ENCODE peak calls at places on chromosomes 4 and X, in ten cellular contexts. Z, N, J, M, O, H, V, Q, P and T are unnamed samples.

GRCh38 chrX:77347572-77347971 is 99.6 kb upstream of the FGF16 start:
- DNase-seq in Z (no peak), N (no peak), J (no peak), M (peak), O (no peak), H (no peak), V (no peak), Q (peak), P (no peak), T (no peak)

GRCh38 chrX:72545990-72546389 is 26.7 kb downstream of the HDAC8 start:
- DNase-seq in Z (no peak), N (no peak), J (no peak), M (no peak), O (peak), H (peak), V (no peak), Q (peak), P (no peak), T (no peak)

GRCh38 chrX:74351760-74352159 is 47.8 kb downstream of the ZCCHC13 start:
- DNase-seq in Z (no peak), N (no peak), J (no peak), M (peak), O (peak), H (no peak), V (no peak), Q (no peak), P (no peak), T (no peak)

GRCh38 chr4:126071346-126072333 is 756.9 kb downstream of the FAT4 start:
- DNase-seq in Z (peak), N (no peak), J (no peak), M (peak), O (peak), H (peak), V (peak), Q (peak), P (no peak), T (peak)

GRCh38 chrX:154779261-154779660 is 16.6 kb downstream of the DKC1 start:
- DNase-seq in Z (peak), N (no peak), J (no peak), M (peak), O (peak), H (peak), V (peak), Q (peak), P (peak), T (no peak)

GRCh38 chrX:128619490-128619889 is 567.3 kb upstream of the ACTRT1 start:
- DNase-seq in Z (no peak), N (no peak), J (no peak), M (no peak), O (no peak), H (no peak), V (no peak), Q (no peak), P (no peak), T (no peak)

GRCh38 chrX:94901849-94902248 is 1227.8 kb downstream of the FAM133A start:
- DNase-seq in Z (no peak), N (no peak), J (no peak), M (no peak), O (no peak), H (no peak), V (no peak), Q (no peak), P (no peak), T (no peak)

GRCh38 chr4:48227662-48228061 is 42.0 kb downstream of the TEC start:
- DNase-seq in Z (no peak), N (no peak), J (no peak), M (no peak), O (no peak), H (no peak), V (no peak), Q (no peak), P (peak), T (no peak)

GRCh38 chrX:111445485-111445884 is 33.5 kb upstream of the DCX start:
- DNase-seq in Z (peak), N (no peak), J (peak), M (peak), O (peak), H (peak), V (peak), Q (peak), P (peak), T (no peak)

GRCh38 chr4:78951862-78952472 is 12.7 kb upstream of the PAQR3 start:
- DNase-seq in Z (no peak), N (no peak), J (peak), M (peak), O (peak), H (peak), V (no peak), Q (peak), P (peak), T (no peak)

GRCh38 chr4:66157594-66157993 is 487.3 kb upstream of the EPHA5 start:
- DNase-seq in Z (no peak), N (no peak), J (no peak), M (no peak), O (no peak), H (no peak), V (no peak), Q (no peak), P (no peak), T (no peak)

GRCh38 chrX:53045002-53045401 is 3.6 kb upstream of the GPR173 start:
- DNase-seq in Z (no peak), N (no peak), J (no peak), M (no peak), O (no peak), H (no peak), V (no peak), Q (no peak), P (no peak), T (peak)

GRCh38 chrX:135973025-135973547 is 702 bp downstream of the MMGT1 start:
- DNase-seq in Z (no peak), N (no peak), J (peak), M (peak), O (peak), H (peak), V (no peak), Q (peak), P (peak), T (no peak)

GRCh38 chr4:173214231-173214630 is 45.6 kb downstream of the GALNT7 start:
- DNase-seq in Z (no peak), N (no peak), J (no peak), M (no peak), O (no peak), H (no peak), V (no peak), Q (no peak), P (no peak), T (no peak)

GRCh38 chr4:57059890-57060716 is 50.1 kb downstream of the IGFBP7 start:
- DNase-seq in Z (no peak), N (no peak), J (no peak), M (no peak), O (no peak), H (no peak), V (no peak), Q (no peak), P (no peak), T (no peak)

GRCh38 chr4:176406736-176407135 is 87.0 kb downstream of the SPCS3 start:
- DNase-seq in Z (no peak), N (no peak), J (no peak), M (no peak), O (no peak), H (no peak), V (no peak), Q (peak), P (no peak), T (no peak)

GRCh38 chrX:40165861-40166260 is 68.1 kb upstream of the BCOR start:
- DNase-seq in Z (no peak), N (no peak), J (no peak), M (no peak), O (no peak), H (no peak), V (no peak), Q (no peak), P (no peak), T (no peak)

GRCh38 chr4:78721739-78722138 is 54.4 kb upstream of the BMP2K start:
- DNase-seq in Z (no peak), N (no peak), J (no peak), M (no peak), O (no peak), H (no peak), V (no peak), Q (no peak), P (no peak), T (no peak)

GRCh38 chr4:109870061-109870460 is 22.2 kb downstream of the LRIT3 start:
- DNase-seq in Z (no peak), N (no peak), J (no peak), M (no peak), O (no peak), H (no peak), V (no peak), Q (no peak), P (no peak), T (no peak)

GRCh38 chr4:109861271-109861670 is 13.4 kb downstream of the LRIT3 start:
- DNase-seq in Z (no peak), N (no peak), J (no peak), M (no peak), O (no peak), H (no peak), V (no peak), Q (no peak), P (no peak), T (no peak)

GRCh38 chr4:109861941-109862340 is 14.0 kb downstream of the LRIT3 start:
- DNase-seq in Z (no peak), N (no peak), J (no peak), M (no peak), O (no peak), H (no peak), V (no peak), Q (no peak), P (no peak), T (no peak)

DNA sequence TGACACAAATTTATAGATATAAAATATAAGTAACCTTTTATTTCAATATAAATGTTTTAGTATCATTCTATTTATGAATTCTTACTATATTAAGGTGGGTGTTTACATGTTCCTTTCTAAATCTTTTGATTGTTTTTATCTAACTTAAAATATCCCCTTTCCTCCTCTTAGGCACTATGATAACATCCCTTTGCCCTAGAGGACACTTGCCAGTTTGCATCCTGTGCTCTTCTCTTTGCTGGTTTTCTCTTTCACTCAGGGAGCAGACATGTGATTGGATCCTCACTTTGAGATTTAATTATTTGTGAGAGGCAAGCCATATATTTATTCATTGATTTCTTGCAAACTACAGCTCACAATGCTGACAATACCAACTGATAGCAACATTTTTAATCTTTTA is 16.2 kb downstream of the LRIT3 start:
- DNase-seq in Z (no peak), N (no peak), J (no peak), M (no peak), O (no peak), H (no peak), V (no peak), Q (no peak), P (no peak), T (no peak)
- TF ChIP-seq CTCF in Z (no peak), N (no peak), J (no peak), M (no peak), O (no peak), H (no peak), V (no peak), Q (no peak), P (no peak), T (no peak)

GRCh38 chr4:88807499-88807898 is 109.9 kb upstream of the NAP1L5 start:
- DNase-seq in Z (no peak), N (no peak), J (no peak), M (no peak), O (no peak), H (no peak), V (no peak), Q (no peak), P (no peak), T (no peak)

GRCh38 chr4:88812976-88813375 is 115.3 kb upstream of the NAP1L5 start:
- DNase-seq in Z (no peak), N (no peak), J (no peak), M (no peak), O (no peak), H (no peak), V (no peak), Q (no peak), P (no peak), T (no peak)

GRCh38 chr4:88811904-88812303 is 114.3 kb upstream of the NAP1L5 start:
- DNase-seq in Z (no peak), N (no peak), J (no peak), M (no peak), O (no peak), H (no peak), V (no peak), Q (no peak), P (no peak), T (no peak)

GRCh38 chr4:88812420-88812819 is 114.8 kb upstream of the NAP1L5 start:
- DNase-seq in Z (no peak), N (no peak), J (no peak), M (no peak), O (no peak), H (no peak), V (no peak), Q (no peak), P (no peak), T (no peak)

DNA sequence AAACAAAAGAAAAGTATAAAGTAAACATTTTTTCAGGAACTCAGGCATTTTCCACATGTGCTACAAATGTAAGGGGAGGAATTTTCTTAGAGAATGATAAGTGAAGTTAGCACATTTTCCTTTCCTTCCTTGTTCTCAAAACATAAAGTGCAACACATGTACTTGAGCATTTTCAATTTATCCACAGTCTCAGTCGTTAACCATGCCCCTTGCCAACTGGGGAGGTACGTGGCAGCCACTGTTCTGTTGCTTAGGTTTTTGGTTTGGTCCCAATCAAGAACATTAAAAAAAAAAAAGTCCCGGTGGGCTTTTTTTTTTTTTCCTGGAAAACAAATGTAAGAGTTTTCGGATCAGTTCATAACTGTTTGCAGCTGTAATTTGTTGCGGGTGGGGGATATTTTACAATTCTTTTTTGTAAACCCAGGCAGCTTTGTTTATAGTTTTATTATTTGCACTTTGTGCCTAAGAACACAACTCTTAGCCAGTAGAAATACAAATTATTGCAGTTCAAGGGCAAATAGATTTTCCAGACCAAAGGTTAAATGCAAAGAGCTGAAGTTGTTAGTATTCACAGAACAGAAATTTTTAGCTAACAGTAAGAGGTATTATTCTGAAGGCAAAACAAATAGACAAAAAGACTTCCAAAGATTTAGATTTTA is 112.1 kb upstream of the NAP1L5 start:
- DNase-seq in Z (no peak), N (no peak), J (no peak), M (no peak), O (no peak), H (no peak), V (no peak), Q (no peak), P (no peak), T (no peak)
- H3K4me3 ChIP-seq in Z (no peak), N (peak), J (no peak), M (no peak), O (no peak), H (no peak), V (no peak), Q (no peak), P (no peak), T (no peak)

DNA sequence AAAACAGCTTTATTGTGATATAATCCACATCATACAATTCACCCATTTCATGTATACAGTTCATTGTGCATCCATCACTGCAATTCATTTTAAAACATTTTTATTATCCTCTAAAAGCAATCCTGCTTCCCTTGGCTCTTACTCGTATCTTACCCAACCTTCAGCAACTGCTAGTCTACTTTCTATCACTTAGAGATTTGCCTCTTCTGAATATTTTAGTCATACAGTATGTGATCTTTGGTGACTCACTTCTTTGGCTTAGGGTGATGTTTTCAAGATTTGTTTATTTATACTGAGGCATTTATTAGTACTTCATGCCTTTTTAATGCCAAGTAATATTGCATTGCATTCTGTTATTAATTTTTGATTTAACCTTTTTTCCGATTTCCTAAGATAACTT is 15.0 kb upstream of the MSMO1 start:
- DNase-seq in Z (peak), N (no peak), J (no peak), M (peak), O (peak), H (peak), V (no peak), Q (peak), P (no peak), T (no peak)
- TF ChIP-seq CTCF in Z (no peak), N (no peak), J (no peak), M (no peak), O (no peak), H (no peak), V (no peak), Q (no peak), P (no peak), T (no peak)

GRCh38 chr4:25847329-25847728 is 15.5 kb downstream of the SEL1L3 start:
- DNase-seq in Z (no peak), N (no peak), J (no peak), M (no peak), O (no peak), H (no peak), V (no peak), Q (no peak), P (no peak), T (no peak)
- H3K4me3 ChIP-seq in Z (no peak), N (no peak), J (no peak), M (no peak), O (no peak), H (no peak), V (no peak), Q (no peak), P (no peak), T (no peak)

DNA sequence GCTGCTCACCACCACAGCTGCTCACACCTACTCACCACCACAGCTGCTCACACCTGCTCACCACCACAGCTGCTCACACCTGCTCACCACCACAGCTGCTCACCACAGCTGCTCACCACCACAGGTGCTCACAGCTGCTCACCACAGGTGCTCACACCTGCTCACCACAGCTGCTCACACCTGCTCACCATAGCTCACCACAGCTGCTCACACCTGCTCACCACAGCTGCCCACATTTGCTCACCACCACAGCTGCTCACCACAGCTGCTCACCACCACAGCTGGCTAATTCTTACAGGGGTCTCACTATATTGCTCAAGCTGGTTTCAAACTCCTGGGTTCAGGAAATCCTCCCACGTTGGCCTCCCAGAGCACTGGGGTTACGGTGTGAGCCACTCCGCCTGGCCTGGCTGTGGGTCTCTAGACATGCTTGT is 30.6 kb upstream of the CPLX1 start:
- DNase-seq in Z (no peak), N (no peak), J (no peak), M (no peak), O (no peak), H (no peak), V (no peak), Q (no peak), P (no peak), T (no peak)
- TF ChIP-seq CTCF in Z (no peak), N (no peak), J (no peak), M (no peak), O (no peak), H (no peak), V (no peak), Q (no peak), P (no peak), T (no peak)

GRCh38 chrX:143632625-143633387 is 3.1 kb downstream of the SLITRK4 start:
- DNase-seq in Z (no peak), N (no peak), J (no peak), M (no peak), O (peak), H (peak), V (no peak), Q (peak), P (peak), T (no peak)

GRCh38 chrX:143635915-143636314 is at the start of gene SLITRK4:
- DNase-seq in Z (no peak), N (no peak), J (no peak), M (no peak), O (peak), H (peak), V (no peak), Q (peak), P (no peak), T (no peak)

GRCh38 chrX:143634701-143635442 is 1.0 kb downstream of the SLITRK4 start:
- DNase-seq in Z (no peak), N (no peak), J (no peak), M (peak), O (peak), H (no peak), V (no peak), Q (peak), P (no peak), T (no peak)

GRCh38 chrX:143633530-143634372 is 2.1 kb downstream of the SLITRK4 start:
- DNase-seq in Z (no peak), N (no peak), J (no peak), M (no peak), O (peak), H (no peak), V (no peak), Q (peak), P (no peak), T (no peak)

GRCh38 chrX:143634373-143634685 is 1.6 kb downstream of the SLITRK4 start:
- DNase-seq in Z (no peak), N (no peak), J (no peak), M (peak), O (no peak), H (no peak), V (no peak), Q (no peak), P (no peak), T (no peak)
- H3K4me3 ChIP-seq in Z (no peak), N (peak), J (peak), M (peak), O (peak), H (peak), V (no peak), Q (peak), P (no peak), T (no peak)

GRCh38 chrX:63917296-63917695 is 132.3 kb upstream of the ARHGEF9 start:
- DNase-seq in Z (no peak), N (no peak), J (no peak), M (no peak), O (no peak), H (no peak), V (no peak), Q (no peak), P (no peak), T (no peak)
- TF ChIP-seq CTCF in Z (no peak), N (no peak), J (no peak), M (no peak), O (no peak), H (no peak), V (no peak), Q (no peak), P (no peak), T (no peak)